ENCODE peak calls at places on chromosomes 7 and 10, in seven cellular contexts. J, K, N, X, T, S and A are unnamed samples.

GRCh38 chr10:43395571-43396060 is 13.4 kb downstream of the HNRNPF start:
- DNase-seq in J (peak; percentile 29), K (no peak), N (no peak), X (peak; percentile 60), T (peak; percentile 39), S (no peak), A (peak; percentile 42)

GRCh38 chr10:108685863-108686531 is 1237.3 kb downstream of the XPNPEP1 start:
- DNase-seq in J (no peak), K (no peak), N (no peak), X (no peak), T (no peak), S (no peak), A (no peak)

GRCh38 chr7:78620931-78621330 is 822.4 kb downstream of the PHTF2 start:
- DNase-seq in J (no peak), K (no peak), N (no peak), X (no peak), T (no peak), S (no peak), A (peak; percentile 55)

GRCh38 chr10:130360826-130361311 is 224.7 kb downstream of the GLRX3 start:
- DNase-seq in J (no peak), K (no peak), N (no peak), X (no peak), T (no peak), S (no peak), A (no peak)

GRCh38 chr10:5817322-5818047 is 4.3 kb upstream of the GDI2 start:
- DNase-seq in J (no peak), K (no peak), N (peak; percentile 33), X (no peak), T (no peak), S (no peak), A (no peak)

GRCh38 chr10:121362026-121362425 is 236.2 kb downstream of the FGFR2 start:
- DNase-seq in J (no peak), K (no peak), N (no peak), X (no peak), T (no peak), S (no peak), A (no peak)

GRCh38 chr10:89887830-89888229 is 186.4 kb downstream of the KIF20B start:
- DNase-seq in J (no peak), K (no peak), N (no peak), X (no peak), T (peak; percentile 15), S (no peak), A (no peak)

GRCh38 chr7:2761131-2761624 is 73.2 kb downstream of the AMZ1 start:
- DNase-seq in J (no peak), K (no peak), N (no peak), X (no peak), T (peak; percentile 30), S (no peak), A (no peak)

GRCh38 chr7:75727881-75728592 is 10.7 kb downstream of the HIP1 start:
- DNase-seq in J (peak; percentile 63), K (no peak), N (peak; percentile 95), X (peak; percentile 58), T (no peak), S (no peak), A (no peak)

GRCh38 chr10:50621981-50622496 is 1.7 kb downstream of the SGMS1 start:
- DNase-seq in J (peak; percentile 59), K (peak; percentile 49), N (peak; percentile 98), X (peak; percentile 80), T (peak; percentile 100), S (peak; percentile 41), A (peak; percentile 93)